ENCODE peak calls at places on chromosomes 5 and 9, in six cellular contexts. B, W, O, C, D and E are unnamed samples.

GRCh38 chr5:59722875-59723274 is 170.7 kb downstream of the PDE4D start:
- DNase-seq in B (no peak), W (no peak), O (peak; percentile 24), C (no peak), D (peak; percentile 24), E (no peak)

GRCh38 chr5:120017523-120017922 is 388.2 kb downstream of the FAM170A start:
- DNase-seq in B (no peak), W (no peak), O (peak; percentile 32), C (no peak), D (peak; percentile 50), E (no peak)

GRCh38 chr9:134306583-134307222 is 19.6 kb upstream of the RXRA start:
- DNase-seq in B (peak; percentile 50), W (no peak), O (no peak), C (no peak), D (no peak), E (no peak)

GRCh38 chr9:125744616-125745387 is 2.4 kb upstream of the PBX3 start:
- DNase-seq in B (no peak), W (no peak), O (peak; percentile 79), C (no peak), D (peak; percentile 42), E (no peak)

GRCh38 chr9:99274511-99274910 is 52.4 kb downstream of the SEC61B start:
- DNase-seq in B (no peak), W (no peak), O (no peak), C (no peak), D (no peak), E (no peak)

GRCh38 chr5:129905467-129906176 is 1.4 kb downstream of the CHSY3 start:
- DNase-seq in B (peak; percentile 72), W (peak; percentile 68), O (peak; percentile 3), C (peak; percentile 32), D (peak; percentile 53), E (no peak)

GRCh38 chr5:137611926-137612435 is 112.9 kb upstream of the SPOCK1 start:
- DNase-seq in B (no peak), W (no peak), O (no peak), C (no peak), D (no peak), E (no peak)

GRCh38 chr9:70010015-70010414 is 33.6 kb upstream of the MAMDC2 start:
- DNase-seq in B (no peak), W (no peak), O (no peak), C (no peak), D (no peak), E (no peak)

GRCh38 chr5:114122852-114123251 is 239.0 kb upstream of the KCNN2 start:
- DNase-seq in B (no peak), W (no peak), O (no peak), C (no peak), D (no peak), E (no peak)

GRCh38 chr9:107953556-107954158 is 464.1 kb upstream of the KLF4 start:
- DNase-seq in B (no peak), W (no peak), O (no peak), C (no peak), D (no peak), E (no peak)

DNA sequence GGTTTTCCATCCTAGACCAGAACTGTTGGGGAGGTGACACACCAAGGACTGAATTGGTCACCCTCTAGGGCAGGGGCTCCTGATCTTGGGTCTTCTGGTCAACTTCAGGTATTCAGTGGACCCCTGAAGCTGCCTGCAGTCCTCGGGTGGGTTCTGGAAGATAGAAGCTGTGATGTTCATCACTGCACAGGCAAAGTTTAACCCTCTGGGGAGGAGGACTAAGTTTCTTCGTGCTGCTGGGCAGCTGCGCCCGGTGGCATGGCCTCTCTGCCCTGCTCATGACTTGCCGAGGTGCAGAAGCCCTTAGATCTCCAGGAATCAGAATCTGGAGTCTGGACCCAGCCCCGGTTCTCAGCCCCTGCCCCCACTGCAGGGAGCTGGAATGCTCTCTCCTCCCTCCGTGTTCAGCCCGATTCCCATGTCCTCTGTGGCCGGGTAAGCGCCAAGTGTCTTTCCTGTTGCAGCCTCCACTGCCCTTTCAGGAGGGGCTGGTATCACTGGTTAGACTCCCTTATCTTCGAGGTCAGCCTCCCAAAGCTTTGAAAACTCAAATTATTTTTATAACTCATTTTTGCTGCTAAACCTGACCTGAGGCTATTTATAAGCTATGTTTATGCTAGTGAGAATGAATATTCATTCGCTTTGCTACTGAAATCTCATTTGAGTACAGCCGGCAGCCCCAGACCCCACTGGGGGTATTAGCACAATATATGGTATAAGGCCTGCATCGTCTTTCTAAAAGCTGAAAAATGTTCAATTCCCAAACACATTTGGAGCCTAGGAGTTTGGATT is 1.7 kb downstream of the LAMC3 start:
- DNase-seq in B (no peak), W (no peak), O (no peak), C (no peak), D (no peak), E (no peak)
- H3K18ac ChIP-seq in B (peak overlapping the region; percentile 55), W (no peak overlapping the region), O (no peak overlapping the region), C (no peak overlapping the region), D (no peak overlapping the region), E (no peak overlapping the region)

DNA sequence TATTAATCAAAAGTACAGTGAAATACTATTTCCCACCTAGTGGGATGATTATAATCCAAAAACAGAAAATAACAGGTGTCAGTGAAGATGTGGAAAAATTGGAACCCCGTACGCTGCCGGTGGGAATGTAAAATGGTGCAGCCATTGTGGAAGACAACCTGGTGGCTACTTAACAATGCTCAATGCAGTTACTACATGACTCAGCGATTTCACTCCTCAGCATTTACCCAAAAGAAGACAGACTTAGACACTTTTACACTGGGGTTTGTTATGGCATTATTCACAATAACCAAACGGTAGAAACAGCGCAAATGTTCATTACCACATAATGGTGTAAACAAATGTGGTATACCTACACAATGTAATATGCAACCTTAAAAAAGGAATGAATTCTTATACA is 23.9 kb downstream of the SECISBP2 start:
- DNase-seq in B (peak; percentile 14), W (no peak), O (no peak), C (no peak), D (no peak), E (no peak)
- H3K79me1 ChIP-seq in B (peaks cover 1% of the 10 kb centered on the region), W (no peaks in the 10 kb centered on the region), O (peaks cover 2% of the 10 kb centered on the region), C (no peaks in the 10 kb centered on the region), D (peaks cover 14% of the 10 kb centered on the region), E (no peaks in the 10 kb centered on the region)

GRCh38 chr5:179819296-179820126 is 1.2 kb upstream of the SQSTM1 start:
- DNase-seq in B (peak; percentile 94), W (peak; percentile 90), O (peak; percentile 77), C (no peak), D (peak; percentile 88), E (peak; percentile 94)
- H3K18ac ChIP-seq in B (peak overlapping the region; percentile 75), W (peak overlapping the region; percentile 64), O (peak overlapping the region; percentile 86), C (peak overlapping the region; percentile 97), D (peak overlapping the region; percentile 100), E (peak overlapping the region; percentile 86)

GRCh38 chr9:127975376-127976315 is 5.1 kb downstream of the EEIG1 start:
- DNase-seq in B (no peak), W (no peak), O (no peak), C (no peak), D (no peak), E (no peak)
- H3K79me1 ChIP-seq in B (peaks cover 45% of the 10 kb centered on the region), W (peaks cover 9% of the 10 kb centered on the region), O (peaks cover 88% of the 10 kb centered on the region), C (peaks cover 24% of the 10 kb centered on the region), D (peaks cover 50% of the 10 kb centered on the region), E (peaks cover 12% of the 10 kb centered on the region)

DNA sequence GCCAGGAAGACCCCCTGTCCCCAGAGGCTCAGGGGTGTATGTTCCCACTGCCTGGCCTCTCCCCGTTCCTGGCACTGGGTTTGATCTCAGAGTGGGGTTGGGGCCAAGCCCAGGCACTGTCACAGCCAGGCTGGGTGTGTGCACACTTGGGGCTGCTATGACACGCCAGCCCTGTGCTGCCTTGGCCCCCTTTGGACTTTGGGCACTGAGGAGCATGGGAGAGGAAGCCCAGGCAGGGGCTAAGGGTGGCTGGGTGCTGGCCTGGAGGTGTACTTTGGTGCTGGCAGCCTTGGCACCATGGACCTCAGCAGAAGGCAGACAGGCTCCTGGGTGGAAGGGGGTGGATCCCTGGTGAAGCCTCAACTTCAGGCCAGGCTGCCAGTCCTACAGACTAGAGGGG is 223.6 kb upstream of the ISL1 start:
- DNase-seq in B (no peak), W (no peak), O (no peak), C (no peak), D (no peak), E (no peak)
- H3K18ac ChIP-seq in B (no peak overlapping the region), W (no peak overlapping the region), O (no peak overlapping the region), C (peak overlapping the region; percentile 13), D (no peak overlapping the region), E (no peak overlapping the region)

DNA sequence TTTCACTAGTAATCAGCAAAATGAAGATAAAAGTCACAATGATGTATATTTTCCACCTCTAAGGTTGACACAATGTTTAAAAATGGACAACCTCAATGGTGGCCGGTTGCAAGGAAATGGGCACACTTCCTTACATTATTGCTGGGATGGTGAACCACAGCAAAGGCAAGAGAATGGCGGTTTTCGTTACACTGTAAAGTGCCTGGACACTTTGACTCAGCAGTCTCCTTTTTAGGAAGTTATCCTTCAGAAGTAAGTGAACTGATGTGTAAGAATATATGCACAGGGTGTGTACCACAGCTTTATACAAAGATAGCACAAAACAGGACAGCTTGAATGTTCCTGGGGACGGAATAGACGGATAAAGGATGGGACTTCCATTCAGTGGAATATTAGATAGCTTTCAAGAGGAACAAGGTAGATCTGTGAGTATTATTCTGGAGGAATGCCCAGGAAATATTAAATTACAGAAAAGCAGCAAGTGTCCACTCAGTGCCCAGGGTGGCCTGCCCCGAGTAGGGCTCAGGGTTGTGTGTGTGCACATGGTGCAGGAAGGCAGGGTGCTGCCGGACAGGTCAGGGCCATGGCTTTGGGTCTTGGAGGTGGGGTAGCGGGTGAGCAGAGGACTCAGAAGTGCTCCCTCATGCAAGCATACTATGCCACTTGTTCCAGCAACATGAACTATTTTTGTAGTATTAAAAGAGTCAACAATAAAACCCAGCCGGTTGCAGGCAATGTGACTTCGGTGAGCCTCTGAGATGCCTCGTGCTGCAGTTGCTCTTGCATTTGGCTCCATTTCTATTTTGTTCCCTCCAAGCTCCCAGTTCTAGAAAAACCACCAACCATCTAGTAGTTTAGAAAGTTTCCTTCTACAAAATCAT is 24.5 kb downstream of the GADD45G start:
- DNase-seq in B (no peak), W (no peak), O (no peak), C (no peak), D (no peak), E (no peak)
- H3K79me1 ChIP-seq in B (no peaks in the 10 kb centered on the region), W (no peaks in the 10 kb centered on the region), O (no peaks in the 10 kb centered on the region), C (no peaks in the 10 kb centered on the region), D (no peaks in the 10 kb centered on the region), E (no peaks in the 10 kb centered on the region)

GRCh38 chr5:168126606-168127005 is 164.8 kb upstream of the WWC1 start:
- DNase-seq in B (no peak), W (no peak), O (no peak), C (no peak), D (no peak), E (no peak)

GRCh38 chr5:168120416-168121137 is 170.9 kb upstream of the WWC1 start:
- DNase-seq in B (no peak), W (no peak), O (no peak), C (no peak), D (no peak), E (no peak)

GRCh38 chr5:168125445-168126199 is 165.8 kb upstream of the WWC1 start:
- DNase-seq in B (peak; percentile 35), W (no peak), O (no peak), C (no peak), D (no peak), E (peak; percentile 23)

GRCh38 chr5:168121138-168121494 is 170.3 kb upstream of the WWC1 start:
- DNase-seq in B (no peak), W (no peak), O (no peak), C (no peak), D (no peak), E (no peak)

GRCh38 chr5:168123853-168124528 is 167.5 kb upstream of the WWC1 start:
- DNase-seq in B (no peak), W (no peak), O (no peak), C (no peak), D (no peak), E (no peak)
- H3K18ac ChIP-seq in B (no peak overlapping the region), W (no peak overlapping the region), O (no peak overlapping the region), C (no peak overlapping the region), D (no peak overlapping the region), E (no peak overlapping the region)